ENCODE peak calls at places on chromosome 16, in eight cellular contexts. B, G, A, F, E, C, Y and V are unnamed samples. For H3K36me3, the result is how much of the 10 kb centered on the place peaks cover.

GRCh38 chr16:9027070-9027799 is 63.5 kb upstream of the USP7 start:
- DNase-seq in B (no peak), Y (no peak), E (no peak), F (no peak), G (peak), A (no peak), C (no peak), V (no peak)

GRCh38 chr16:57749872-57750452 is 14.4 kb downstream of the KATNB1 start:
- DNase-seq in A (no peak), G (no peak), F (no peak), Y (no peak), C (no peak), B (no peak), E (no peak), V (no peak)

GRCh38 chr16:89357055-89357454 is 133.3 kb downstream of the ANKRD11 start:
- DNase-seq in Y (no peak), G (peak), F (no peak), B (no peak), C (no peak), E (no peak), A (no peak), V (peak)

GRCh38 chr16:29986931-29987330 is 8.5 kb downstream of the HIRIP3 start:
- DNase-seq in Y (no peak), G (no peak), B (no peak), E (no peak), A (no peak), F (no peak), C (no peak), V (no peak)

GRCh38 chr16:84548971-84549844 is 44.7 kb upstream of the MEAK7 start:
- DNase-seq in G (no peak), F (no peak), A (no peak), B (no peak), C (no peak), Y (no peak), E (peak), V (no peak)

GRCh38 chr16:14369734-14370598 is 260.1 kb downstream of the PARN start:
- DNase-seq in E (no peak), G (no peak), Y (peak), C (peak), A (no peak), F (no peak), B (peak), V (no peak)

GRCh38 chr16:14098081-14098480 is 27.0 kb downstream of the MRTFB start:
- DNase-seq in G (no peak), B (no peak), A (no peak), E (peak), C (no peak), Y (no peak), F (peak), V (no peak)

GRCh38 chr16:69467531-69468204 is 43.2 kb downstream of the CYB5B start:
- DNase-seq in B (no peak), F (no peak), C (no peak), A (no peak), E (no peak), G (no peak), Y (no peak), V (no peak)

GRCh38 chr16:78751601-78752000 is 652.1 kb downstream of the WWOX start:
- DNase-seq in Y (no peak), E (no peak), F (no peak), G (no peak), B (no peak), C (no peak), A (no peak), V (no peak)

GRCh38 chr16:24013733-24014645 is 178.2 kb downstream of the PRKCB start:
- DNase-seq in Y (no peak), G (no peak), A (peak), C (no peak), B (no peak), E (no peak), F (no peak), V (no peak)

GRCh38 chr16:12602811-12603698 is 200.6 kb downstream of the CPPED1 start:
- DNase-seq in A (no peak), B (no peak), E (no peak), C (no peak), F (no peak), Y (peak), G (no peak), V (no peak)

GRCh38 chr16:59210955-59211541 is 476.9 kb upstream of the GOT2 start:
- DNase-seq in E (peak), B (peak), Y (no peak), A (no peak), C (no peak), F (peak), G (peak), V (no peak)

GRCh38 chr16:81817789-81818304 is 38.8 kb downstream of the PLCG2 start:
- DNase-seq in G (no peak), B (no peak), E (no peak), C (no peak), F (no peak), A (peak), Y (no peak), V (no peak)
- H3K4me3 ChIP-seq in G (no peak), B (no peak), E (no peak), C (no peak), F (no peak), A (no peak), Y (no peak), V (no peak)

GRCh38 chr16:28125592-28125991 is 62.1 kb upstream of the GSG1L start:
- DNase-seq in C (no peak), G (no peak), B (no peak), E (no peak), F (no peak), Y (no peak), A (no peak), V (no peak)
- H3K36me3 ChIP-seq in C (half or more), G (under half), B (half or more), E (half or more), F (under half), Y (half or more), A (half or more), V (under half)

DNA sequence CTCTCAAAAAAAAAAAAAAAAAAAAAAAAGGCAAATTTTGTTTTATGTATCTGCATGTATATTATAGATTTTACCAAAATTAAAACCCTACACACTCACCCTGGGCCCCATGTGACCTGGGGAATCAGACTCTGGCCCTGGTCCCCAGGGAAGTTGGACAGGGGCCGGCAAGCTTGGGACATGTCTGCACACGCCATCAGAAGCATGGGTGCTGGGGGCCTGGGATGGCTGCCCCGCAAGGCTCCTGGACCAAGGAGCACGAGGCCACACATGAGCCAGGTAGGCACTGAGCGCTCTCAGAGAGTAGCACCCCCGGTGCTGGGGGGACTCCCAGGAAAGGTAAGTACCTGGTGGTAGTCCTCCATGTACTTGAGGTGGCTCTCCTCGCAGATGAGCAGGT is 39.6 kb downstream of the PPL start:
- DNase-seq in F (no peak), B (no peak), Y (no peak), C (no peak), A (no peak), E (no peak), G (no peak), V (no peak)
- H3K4me3 ChIP-seq in F (no peak), B (no peak), Y (no peak), C (no peak), A (no peak), E (no peak), G (no peak), V (no peak)

GRCh38 chr16:1366712-1367299 is 15.1 kb downstream of the GNPTG start:
- DNase-seq in A (no peak), F (no peak), C (no peak), E (no peak), B (no peak), G (no peak), Y (no peak), V (no peak)

GRCh38 chr16:1367486-1368174 is 15.9 kb downstream of the GNPTG start:
- DNase-seq in Y (no peak), G (no peak), A (no peak), F (no peak), B (no peak), E (no peak), C (no peak), V (no peak)

GRCh38 chr16:1363501-1364041 is 11.8 kb downstream of the GNPTG start:
- DNase-seq in A (peak), G (peak), F (no peak), Y (no peak), E (peak), C (peak), B (no peak), V (no peak)

GRCh38 chr16:1364510-1364909 is 12.8 kb downstream of the GNPTG start:
- DNase-seq in B (no peak), Y (no peak), F (no peak), A (no peak), C (no peak), G (no peak), E (no peak), V (no peak)

DNA sequence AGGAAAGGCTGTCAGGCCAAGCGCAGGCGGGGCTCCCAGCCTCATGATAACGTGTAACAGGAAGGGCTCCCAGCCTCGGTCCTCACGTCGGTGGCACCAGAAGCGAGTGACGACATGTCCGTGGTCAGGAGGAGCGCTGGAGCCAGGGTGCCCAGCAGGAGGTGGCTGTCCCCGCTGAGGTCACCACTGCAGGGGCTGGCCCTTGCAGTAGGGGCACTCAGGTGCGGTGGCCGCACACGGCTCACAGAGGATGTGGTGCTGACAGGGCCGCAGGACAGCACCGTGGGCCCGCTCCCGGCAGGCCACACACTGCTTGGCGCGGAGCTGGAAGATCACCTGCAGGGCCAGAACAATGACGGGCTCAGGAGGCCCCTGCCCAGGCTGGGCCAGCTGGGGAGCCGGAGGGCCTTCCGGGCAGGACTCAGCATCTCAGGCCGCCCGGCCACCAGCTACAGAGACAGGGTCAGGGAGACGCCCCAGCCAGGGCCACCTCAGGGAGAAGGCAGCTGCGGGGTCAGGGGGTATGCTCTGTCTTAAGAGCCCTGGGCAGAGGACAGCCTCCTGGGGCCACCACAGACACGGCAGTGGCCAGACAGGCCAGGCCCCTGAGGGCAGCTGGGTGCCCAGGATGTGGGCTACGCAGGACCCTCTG is 14.5 kb downstream of the GNPTG start:
- DNase-seq in G (no peak), A (no peak), B (no peak), Y (no peak), F (no peak), C (no peak), E (no peak), V (no peak)
- H3K36me3 ChIP-seq in G (under half), A (under half), B (half or more), Y (under half), F (under half), C (half or more), E (half or more), V (under half)

GRCh38 chr16:2711370-2712062 is 8.5 kb downstream of the PRSS27 start:
- DNase-seq in E (no peak), Y (peak), A (no peak), G (no peak), B (no peak), F (no peak), C (no peak), V (no peak)
- H3K4me3 ChIP-seq in E (no peak), Y (no peak), A (no peak), G (no peak), B (no peak), F (no peak), C (no peak), V (no peak)

DNA sequence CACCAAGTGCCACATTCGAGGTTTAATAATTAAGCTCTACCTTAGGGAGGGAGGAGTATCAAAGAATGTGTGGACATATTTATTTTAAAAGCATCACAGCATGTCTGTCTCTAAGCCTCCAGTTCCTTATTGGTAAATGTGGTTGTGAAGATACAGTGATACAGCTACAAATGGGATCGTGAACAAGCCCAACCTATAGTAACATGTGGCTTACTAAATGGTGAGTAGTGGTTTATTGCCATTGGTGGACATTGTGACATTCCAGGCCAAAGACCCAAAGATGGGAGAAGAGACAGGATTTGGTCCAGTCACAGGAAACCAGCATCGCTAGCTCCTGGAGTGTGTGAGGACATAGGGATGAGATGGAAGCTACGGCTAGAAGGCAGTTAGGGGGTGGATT is 51.2 kb downstream of the IQCK start:
- DNase-seq in C (no peak), G (no peak), E (no peak), A (no peak), F (no peak), Y (no peak), B (no peak), V (no peak)
- H3K36me3 ChIP-seq in C (under half), G (under half), E (under half), A (under half), F (under half), Y (under half), B (under half), V (under half)

GRCh38 chr16:85687651-85688471 is 893 bp downstream of the GINS2 start:
- DNase-seq in Y (no peak), E (no peak), F (no peak), C (no peak), G (peak), A (peak), B (no peak), V (no peak)

GRCh38 chr16:85690469-85691064 is 1.8 kb upstream of the GINS2 start:
- DNase-seq in G (no peak), A (no peak), F (no peak), B (no peak), C (no peak), Y (no peak), E (peak), V (peak)

GRCh38 chr16:85689285-85689949 is 663 bp upstream of the GINS2 start:
- DNase-seq in B (no peak), C (no peak), E (no peak), A (no peak), G (peak), F (no peak), Y (no peak), V (peak)

GRCh38 chr16:85688586-85689284 is at the start of gene GINS2:
- DNase-seq in B (peak), G (peak), A (peak), E (peak), F (peak), C (peak), Y (peak), V (peak)

GRCh38 chr16:85689950-85690320 is 1.2 kb upstream of the GINS2 start:
- DNase-seq in G (peak), E (no peak), Y (no peak), B (no peak), F (no peak), C (no peak), A (no peak), V (no peak)
- H3K4me3 ChIP-seq in G (no peak), E (no peak), Y (no peak), B (no peak), F (no peak), C (no peak), A (no peak), V (no peak)

GRCh38 chr16:68077866-68078725 is 7.1 kb upstream of the NFATC3 start:
- DNase-seq in B (no peak), A (no peak), G (no peak), C (no peak), Y (no peak), F (no peak), E (no peak), V (no peak)
- H3K36me3 ChIP-seq in B (under half), A (under half), G (under half), C (under half), Y (under half), F (under half), E (half or more), V (under half)